ENCODE peak calls at places on chromosomes 6 and 20, in five cellular contexts. E is activated naive CD8-positive, alpha-beta T cell treated with anti-CD3 and anti-CD28 coated beads, Interleukin-2, amount 50 U/mL, for 24 hours; W is hippocampal formation; P is activated CD4-positive, CD25-positive, alpha-beta regulatory T cell treated with anti-CD3 and anti-CD28 coated beads, Interleukin-2, amount 50 U/mL, for 16 hours; R is endothelial cell. I is an unnamed sample.

GRCh38 chr6:11393713-11394627 is 143.6 kb upstream of the TMEM170B start:
- DNase-seq in E (no peak), W (no peak), P (no peak), R (no peak), I (no peak)

GRCh38 chr20:33728463-33728862 is 3.3 kb upstream of the ZNF341 start:
- DNase-seq in E (no peak), W (no peak), P (no peak), R (no peak), I (no peak)

GRCh38 chr20:31842471-31843157 is 2.8 kb downstream of the FOXS1 start:
- DNase-seq in E (no peak), W (no peak), P (no peak), R (no peak), I (no peak)

GRCh38 chr20:11569163-11569562 is 348.5 kb upstream of the BTBD3 start:
- DNase-seq in E (no peak), W (no peak), P (no peak), R (no peak), I (no peak)

GRCh38 chr20:13824459-13824858 is 39.6 kb downstream of the NDUFAF5 start:
- DNase-seq in E (no peak), W (no peak), P (no peak), R (no peak), I (no peak)

GRCh38 chr6:72140795-72141194 is 254.4 kb downstream of the RIMS1 start:
- DNase-seq in E (no peak), W (no peak), P (no peak), R (no peak), I (no peak)

GRCh38 chr6:131036616-131037015 is 26.4 kb downstream of the EPB41L2 start:
- DNase-seq in E (no peak), W (no peak), P (no peak), R (no peak), I (no peak)

GRCh38 chr20:59933296-59933848 is at the start of gene SYCP2:
- DNase-seq in E (peak), W (no peak), P (peak), R (no peak), I (peak)

GRCh38 chr20:21433329-21433890 is 36.1 kb upstream of the NKX2-4 start:
- DNase-seq in E (no peak), W (no peak), P (no peak), R (no peak), I (no peak)

GRCh38 chr6:63805808-63806572 is 170.4 kb downstream of the PHF3 start:
- DNase-seq in E (no peak), W (no peak), P (no peak), R (no peak), I (no peak)

GRCh38 chr6:111428803-111429202 is 54.2 kb downstream of the REV3L start:
- DNase-seq in E (no peak), W (no peak), P (no peak), R (no peak), I (no peak)

I was measured in right lobe of liver.